ENCODE peak calls at places on chromosome 18, in eight cellular contexts. T, C, V, U, M, S, D and F are unnamed samples.

GRCh38 chr18:73908323-73908722 is 239.3 kb downstream of the FBXO15 start:
- DNase-seq in V (no peak), S (no peak), D (no peak), T (no peak), C (no peak), U (no peak), M (no peak), F (peak; percentile 25)

GRCh38 chr18:2826581-2826980 is 20.2 kb upstream of the EMILIN2 start:
- DNase-seq in C (no peak), S (no peak), U (no peak), D (no peak), M (no peak), V (no peak), T (no peak), F (no peak)

GRCh38 chr18:44958450-44958849 is 277.8 kb downstream of the SETBP1 start:
- DNase-seq in D (no peak), S (no peak), T (no peak), U (no peak), M (no peak), C (no peak), V (no peak), F (no peak)

GRCh38 chr18:74819433-74820059 is 221.9 kb downstream of the ZNF407 start:
- DNase-seq in M (peak; percentile 15), D (no peak), C (no peak), V (no peak), U (no peak), T (peak; percentile 19), S (peak; percentile 70), F (peak; percentile 23)

GRCh38 chr18:25686960-25687520 is 335.1 kb upstream of the ZNF521 start:
- DNase-seq in C (no peak), V (no peak), S (no peak), D (no peak), U (peak; percentile 77), M (no peak), T (no peak), F (no peak)

GRCh38 chr18:26765498-26765897 is 100.0 kb downstream of the AQP4 start:
- DNase-seq in U (no peak), M (no peak), C (no peak), S (no peak), V (no peak), D (no peak), T (no peak), F (no peak)

GRCh38 chr18:52992041-52992440 is 652.0 kb downstream of the DCC start:
- DNase-seq in M (no peak), C (no peak), S (no peak), T (peak; percentile 0), U (no peak), V (no peak), D (no peak), F (peak; percentile 84)

GRCh38 chr18:23038712-23039111 is 96.6 kb upstream of the CABLES1 start:
- DNase-seq in M (no peak), D (no peak), S (no peak), T (no peak), U (no peak), C (no peak), V (no peak), F (no peak)

GRCh38 chr18:41870817-41871216 is 84.2 kb upstream of the PIK3C3 start:
- DNase-seq in D (no peak), M (no peak), C (no peak), V (no peak), S (no peak), U (peak; percentile 3), T (no peak), F (no peak)

GRCh38 chr18:29145993-29146539 is 969.1 kb upstream of the CDH2 start:
- DNase-seq in U (no peak), V (no peak), S (no peak), D (no peak), T (no peak), M (no peak), C (no peak), F (no peak)

GRCh38 chr18:50573679-50574078 is 13.8 kb downstream of the MAPK4 start:
- DNase-seq in C (no peak), V (no peak), S (no peak), D (no peak), M (no peak), U (no peak), T (no peak), F (peak; percentile 8)

GRCh38 chr18:58781627-58782194 is 83.0 kb upstream of the ZNF532 start:
- DNase-seq in U (peak; percentile 83), S (peak; percentile 56), V (peak; percentile 46), T (peak; percentile 59), D (peak; percentile 57), C (peak; percentile 69), M (peak; percentile 51), F (peak; percentile 73)

GRCh38 chr18:50611529-50611941 is 51.6 kb downstream of the MAPK4 start:
- DNase-seq in M (no peak), D (no peak), S (no peak), T (peak; percentile 50), V (no peak), U (no peak), C (no peak), F (no peak)

GRCh38 chr18:23578067-23578705 is 8.1 kb downstream of the NPC1 start:
- DNase-seq in M (no peak), U (no peak), S (no peak), V (no peak), T (no peak), D (no peak), C (no peak), F (no peak)

GRCh38 chr18:77777126-77777525 is 527.5 kb downstream of the GALR1 start:
- DNase-seq in S (no peak), V (no peak), D (no peak), C (no peak), T (no peak), U (no peak), M (no peak), F (no peak)

DNA sequence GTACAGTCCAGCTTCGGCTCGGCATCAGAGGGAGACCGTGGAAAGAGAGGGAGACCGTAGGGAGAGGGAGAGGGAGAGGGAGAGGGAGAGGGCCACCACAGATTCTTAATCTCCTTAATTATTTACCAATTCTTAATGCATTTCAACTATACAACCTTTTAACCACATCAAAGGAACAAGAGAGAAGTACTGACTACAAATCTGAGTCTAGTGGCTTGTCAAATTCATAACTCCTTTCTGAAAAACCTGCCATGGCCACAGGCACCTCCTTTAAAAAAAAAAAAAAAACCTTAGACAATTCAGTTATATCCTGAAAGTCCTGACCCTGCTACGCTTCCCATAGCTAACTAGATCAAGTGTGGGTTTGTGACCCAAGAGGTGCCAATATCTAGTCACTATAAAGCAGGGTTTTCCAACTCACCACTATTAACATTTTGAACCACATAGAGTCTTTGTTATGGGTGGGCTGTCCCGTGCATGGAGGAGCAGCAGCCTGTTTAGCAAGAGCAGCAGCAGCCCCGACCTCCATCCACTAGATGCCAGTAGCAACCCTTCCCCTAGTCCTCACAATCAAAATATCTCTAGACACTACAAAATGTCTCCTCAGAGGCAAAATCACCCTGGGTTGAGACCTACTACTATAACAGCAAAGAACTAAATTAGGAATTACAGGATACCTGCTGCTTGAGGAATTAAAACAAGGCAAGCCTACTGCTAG is 6.8 kb downstream of the ESCO1 start:
- DNase-seq in M (no peak), U (no peak), C (no peak), S (no peak), T (peak; percentile 3), V (no peak), D (no peak), F (peak; percentile 24)
- TF ChIP-seq CTCF in M (no peak), U (no peak), C (no peak), S (no peak), T (no peak), V (peak; percentile 22), D (peak; percentile 39), F (no peak)

DNA sequence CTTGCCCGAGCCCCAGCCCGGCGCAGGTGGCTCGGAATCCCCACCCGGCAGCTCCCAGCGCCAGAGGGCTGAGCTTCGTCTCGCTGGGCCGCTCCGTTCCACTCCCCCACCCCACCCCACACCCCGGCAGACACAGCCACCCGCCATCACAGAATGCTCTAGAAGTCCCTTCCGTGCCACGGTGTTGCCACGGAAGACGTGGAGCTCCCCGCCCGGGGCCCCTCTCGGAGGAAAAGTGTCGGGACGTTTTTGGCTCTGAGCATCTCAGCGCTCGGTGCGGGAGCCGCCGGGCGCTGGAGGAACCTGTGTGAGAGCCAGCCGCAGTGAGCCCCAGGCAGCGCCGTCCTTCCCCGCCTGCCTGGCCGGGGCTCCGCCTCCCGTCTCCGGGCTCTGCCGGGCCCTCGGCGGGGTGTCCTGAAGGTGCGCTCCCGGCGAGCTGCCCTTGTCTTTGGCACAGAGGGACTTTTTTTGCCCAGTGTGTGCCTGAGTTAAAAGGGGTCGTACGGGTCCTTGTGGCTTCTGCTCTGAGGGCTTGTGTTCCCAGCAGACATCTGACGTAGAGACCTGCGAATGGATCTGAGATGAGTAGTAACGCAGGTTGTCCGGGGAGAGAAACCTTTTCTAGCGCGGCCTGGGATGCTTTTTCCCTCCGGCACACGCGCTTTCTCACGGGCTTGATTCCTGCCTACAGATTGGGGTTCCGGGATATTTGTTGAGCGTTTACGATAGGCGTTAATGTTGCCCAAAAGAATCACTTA is 1.8 kb downstream of the ZCCHC2 start:
- DNase-seq in M (peak; percentile 19), D (no peak), V (peak; percentile 22), U (peak; percentile 66), S (no peak), T (no peak), C (no peak), F (peak; percentile 74)
- TF ChIP-seq POLR2A in M (peak; percentile 19), D (peak; percentile 78), V (no peak), U (no peak), S (no peak), T (no peak), C (no peak), F (no peak)

GRCh38 chr18:62953663-62954062 is 238.3 kb downstream of the PHLPP1 start:
- DNase-seq in C (no peak), S (no peak), T (no peak), M (no peak), D (no peak), U (no peak), V (no peak), F (no peak)

GRCh38 chr18:62954341-62954740 is 239.0 kb downstream of the PHLPP1 start:
- DNase-seq in U (no peak), S (no peak), C (no peak), V (no peak), D (no peak), T (peak; percentile 8), M (no peak), F (no peak)

GRCh38 chr18:62959481-62959880 is 244.1 kb downstream of the PHLPP1 start:
- DNase-seq in V (no peak), D (no peak), C (no peak), M (no peak), S (no peak), U (no peak), T (no peak), F (no peak)

GRCh38 chr18:62952807-62953206 is 237.5 kb downstream of the PHLPP1 start:
- DNase-seq in D (no peak), M (no peak), T (no peak), V (no peak), C (no peak), U (no peak), S (no peak), F (no peak)

GRCh38 chr18:62957885-62958472 is 242.6 kb downstream of the PHLPP1 start:
- DNase-seq in U (peak; percentile 60), M (no peak), T (peak; percentile 46), V (no peak), C (peak; percentile 40), S (peak; percentile 15), D (no peak), F (peak; percentile 67)
- TF ChIP-seq MAX in U (no peak), M (no peak), T (no peak), V (no peak), C (no peak), S (peak; percentile 11), D (no peak), F (no peak)

GRCh38 chr18:8705280-8705940 is at the start of gene MTCL1:
- DNase-seq in M (peak; percentile 73), U (peak; percentile 51), C (no peak), S (no peak), V (no peak), D (no peak), T (no peak), F (peak; percentile 60)
- TF ChIP-seq CTCF in M (no peak), U (no peak), C (no peak), S (no peak), V (no peak), D (no peak), T (no peak), F (no peak)